ENCODE peak calls at places on chromosome 3, in nine cellular contexts. P, M, W, J, E, D, Z, I and R are unnamed samples.
A peak's percentile ranks its signal among the peaks of the same experiment; 100 is the strongest.

GRCh38 chr3:51311055-51311454 is 74.0 kb upstream of the MANF start:
- DNase-seq in P (peak; percentile 50), M (no peak), W (peak; percentile 55), J (no peak), E (no peak), D (no peak), Z (peak; percentile 40), I (no peak), R (no peak)

GRCh38 chr3:109887293-109887692 is 549.9 kb upstream of the DPPA4 start:
- DNase-seq in P (no peak), M (no peak), W (no peak), J (no peak), E (no peak), D (no peak), Z (no peak), I (no peak), R (no peak)

GRCh38 chr3:159824341-159824740 is 164.3 kb upstream of the IL12A start:
- DNase-seq in P (no peak), M (no peak), W (no peak), J (no peak), E (no peak), D (no peak), Z (peak; percentile 86), I (no peak), R (no peak)

GRCh38 chr3:153097213-153097612 is 64.8 kb upstream of the RAP2B start:
- DNase-seq in P (no peak), M (no peak), W (no peak), J (no peak), E (no peak), D (no peak), Z (no peak), I (no peak), R (no peak)

GRCh38 chr3:67384790-67385397 is 269.5 kb downstream of the SUCLG2 start:
- DNase-seq in P (peak; percentile 23), M (peak; percentile 32), W (no peak), J (peak; percentile 71), E (peak; percentile 62), D (no peak), Z (peak; percentile 57), I (no peak), R (no peak)

GRCh38 chr3:126508539-126508938 is 9.0 kb downstream of the UROC1 start:
- DNase-seq in P (no peak), M (no peak), W (no peak), J (no peak), E (no peak), D (peak; percentile 58), Z (peak; percentile 17), I (no peak), R (no peak)

GRCh38 chr3:57063027-57063426 is 2.6 kb downstream of the SPATA12 start:
- DNase-seq in P (no peak), M (no peak), W (no peak), J (no peak), E (no peak), D (no peak), Z (no peak), I (no peak), R (no peak)

GRCh38 chr3:50267280-50267913 is 1.6 kb upstream of the SEMA3B start:
- DNase-seq in P (no peak), M (no peak), W (no peak), J (no peak), E (no peak), D (peak; percentile 87), Z (no peak), I (no peak), R (no peak)

GRCh38 chr3:3066910-3067309 is 43.3 kb downstream of the IL5RA start:
- DNase-seq in P (no peak), M (no peak), W (no peak), J (no peak), E (no peak), D (no peak), Z (no peak), I (no peak), R (no peak)

GRCh38 chr3:64291345-64291744 is 66.1 kb upstream of the PRICKLE2 start:
- DNase-seq in P (no peak), M (no peak), W (no peak), J (no peak), E (no peak), D (no peak), Z (peak; percentile 96), I (no peak), R (no peak)

GRCh38 chr3:71961378-71961777 is 176.4 kb upstream of the PROK2 start:
- DNase-seq in P (no peak), M (no peak), W (no peak), J (no peak), E (no peak), D (no peak), Z (no peak), I (no peak), R (no peak)

GRCh38 chr3:1462916-1463315 is 370.1 kb downstream of the CNTN6 start:
- DNase-seq in P (no peak), M (no peak), W (no peak), J (no peak), E (no peak), D (no peak), Z (no peak), I (no peak), R (no peak)

GRCh38 chr3:149090907-149091306 is 4.6 kb upstream of the HLTF start:
- DNase-seq in P (peak; percentile 42), M (no peak), W (no peak), J (no peak), E (no peak), D (no peak), Z (no peak), I (no peak), R (no peak)

GRCh38 chr3:113560845-113561623 is 28.7 kb downstream of the SIDT1 start:
- DNase-seq in P (no peak), M (no peak), W (no peak), J (no peak), E (no peak), D (no peak), Z (peak; percentile 12), I (peak; percentile 8), R (no peak)

GRCh38 chr3:142863010-142863787 is 25.7 kb downstream of the PCOLCE2 start:
- DNase-seq in P (no peak), M (no peak), W (no peak), J (no peak), E (no peak), D (no peak), Z (no peak), I (no peak), R (no peak)

GRCh38 chr3:180416111-180416541 is 185.8 kb upstream of the TTC14 start:
- DNase-seq in P (no peak), M (no peak), W (no peak), J (no peak), E (no peak), D (no peak), Z (no peak), I (no peak), R (no peak)

GRCh38 chr3:72229952-72230351 is 445.0 kb upstream of the PROK2 start:
- DNase-seq in P (no peak), M (no peak), W (no peak), J (no peak), E (no peak), D (no peak), Z (no peak), I (peak; percentile 3), R (no peak)

GRCh38 chr3:31821118-31821517 is 159.9 kb downstream of the OSBPL10 start:
- DNase-seq in P (no peak), M (no peak), W (no peak), J (no peak), E (no peak), D (no peak), Z (no peak), I (no peak), R (no peak)

GRCh38 chr3:150130404-150131100 is 159.9 kb upstream of the PFN2 start:
- DNase-seq in P (no peak), M (no peak), W (no peak), J (no peak), E (no peak), D (no peak), Z (no peak), I (peak; percentile 46), R (no peak)

GRCh38 chr3:88542916-88543315 is 393.2 kb downstream of the C3orf38 start:
- DNase-seq in P (no peak), M (no peak), W (no peak), J (no peak), E (no peak), D (no peak), Z (no peak), I (no peak), R (no peak)

GRCh38 chr3:146953523-146954125 is 348.5 kb upstream of the PLSCR5 start:
- DNase-seq in P (no peak), M (no peak), W (no peak), J (no peak), E (no peak), D (no peak), Z (no peak), I (no peak), R (no peak)

GRCh38 chr3:149512073-149512782 is 37.7 kb downstream of the TM4SF4 start:
- DNase-seq in P (peak; percentile 71), M (peak; percentile 11), W (peak; percentile 65), J (peak; percentile 71), E (peak; percentile 21), D (peak; percentile 80), Z (peak; percentile 71), I (peak; percentile 14), R (peak; percentile 73)